ENCODE peak calls at places on chromosome 4, in eight cellular contexts. One of them, this sample, is unnamed.

GRCh38 chr4:110586137-110586850 is 36.6 kb downstream of the PITX2 start:
- DNase-seq in islet precursor cell: no peak
- DNase-seq in mucosa of descending colon: no peak
- DNase-seq in AML-193: peak
- DNase-seq in HT1080: peak
- DNase-seq in psoas muscle: no peak
- DNase-seq in T-cell: no peak
- DNase-seq in WTC11: no peak
- DNase-seq in this sample: peak

GRCh38 chr4:20311863-20312262 is 60.2 kb downstream of the SLIT2 start:
- DNase-seq in islet precursor cell: no peak
- DNase-seq in mucosa of descending colon: no peak
- DNase-seq in AML-193: no peak
- DNase-seq in HT1080: no peak
- DNase-seq in psoas muscle: no peak
- DNase-seq in T-cell: no peak
- DNase-seq in WTC11: no peak
- DNase-seq in this sample: no peak

GRCh38 chr4:55013431-55013955 is 111.9 kb downstream of the KDR start:
- DNase-seq in islet precursor cell: peak
- DNase-seq in mucosa of descending colon: no peak
- DNase-seq in AML-193: no peak
- DNase-seq in HT1080: no peak
- DNase-seq in psoas muscle: no peak
- DNase-seq in T-cell: no peak
- DNase-seq in WTC11: no peak
- DNase-seq in this sample: no peak

GRCh38 chr4:103150677-103151076 is 47.5 kb downstream of the CENPE start:
- DNase-seq in islet precursor cell: no peak
- DNase-seq in mucosa of descending colon: no peak
- DNase-seq in AML-193: no peak
- DNase-seq in HT1080: peak
- DNase-seq in psoas muscle: no peak
- DNase-seq in T-cell: no peak
- DNase-seq in WTC11: no peak
- DNase-seq in this sample: no peak

GRCh38 chr4:23969635-23970034 is 79.8 kb upstream of the PPARGC1A start:
- DNase-seq in islet precursor cell: no peak
- DNase-seq in mucosa of descending colon: no peak
- DNase-seq in AML-193: no peak
- DNase-seq in HT1080: no peak
- DNase-seq in psoas muscle: no peak
- DNase-seq in T-cell: no peak
- DNase-seq in WTC11: no peak
- DNase-seq in this sample: no peak

GRCh38 chr4:89661490-89661889 is 175.5 kb downstream of the SNCA start:
- DNase-seq in islet precursor cell: peak
- DNase-seq in mucosa of descending colon: no peak
- DNase-seq in AML-193: no peak
- DNase-seq in HT1080: peak
- DNase-seq in psoas muscle: no peak
- DNase-seq in T-cell: no peak
- DNase-seq in WTC11: no peak
- DNase-seq in this sample: no peak

GRCh38 chr4:8594097-8595038 is 1.8 kb downstream of the CPZ start:
- DNase-seq in islet precursor cell: peak
- DNase-seq in mucosa of descending colon: peak
- DNase-seq in AML-193: peak
- DNase-seq in HT1080: peak
- DNase-seq in psoas muscle: no peak
- DNase-seq in T-cell: no peak
- DNase-seq in WTC11: peak
- DNase-seq in this sample: peak

GRCh38 chr4:87356832-87357526 is 34.0 kb downstream of the HSD17B11 start:
- DNase-seq in islet precursor cell: no peak
- DNase-seq in mucosa of descending colon: no peak
- DNase-seq in AML-193: no peak
- DNase-seq in HT1080: no peak
- DNase-seq in psoas muscle: no peak
- DNase-seq in T-cell: no peak
- DNase-seq in WTC11: no peak
- DNase-seq in this sample: no peak

GRCh38 chr4:84856468-84856867 is 110.0 kb downstream of the WDFY3 start:
- DNase-seq in islet precursor cell: no peak
- DNase-seq in mucosa of descending colon: no peak
- DNase-seq in AML-193: no peak
- DNase-seq in HT1080: no peak
- DNase-seq in psoas muscle: no peak
- DNase-seq in T-cell: no peak
- DNase-seq in WTC11: no peak
- DNase-seq in this sample: no peak